ENCODE peak calls at places on chromosomes 2 and 18, in five cellular contexts. H is OCI-LY7, K is GM23248, B is MM.1S, S is GM23338. D is an unnamed sample. For H3K4me1, the result is how much of the 10 kb centered on the place peaks cover.

GRCh38 chr2:191218292-191218898 is 26.8 kb upstream of the MYO1B start:
- DNase-seq in H (peak), K (peak), B (no peak), S (peak), D (peak)

GRCh38 chr18:58044370-58045264 is 591 bp downstream of the NEDD4L start:
- DNase-seq in H (peak), K (peak), B (peak), S (peak), D (peak)

GRCh38 chr18:76458522-76459311 is 36.3 kb downstream of the ZNF516 start:
- DNase-seq in H (no peak), K (no peak), B (no peak), S (no peak), D (no peak)

GRCh38 chr2:9738718-9739496 is 104.4 kb upstream of the TAF1B start:
- DNase-seq in H (no peak), K (peak), B (peak), S (no peak), D (no peak)

GRCh38 chr2:239706407-239706806 is 305.6 kb upstream of the HDAC4 start:
- DNase-seq in H (no peak), K (no peak), B (no peak), S (no peak), D (no peak)

GRCh38 chr2:223779877-223780276 is 57.5 kb downstream of the AP1S3 start:
- DNase-seq in H (peak), K (peak), B (peak), S (peak), D (peak)

GRCh38 chr2:175679231-175679630 is 322.8 kb downstream of the LNPK start:
- DNase-seq in H (no peak), K (no peak), B (peak), S (no peak), D (no peak)

GRCh38 chr2:9206991-9207640 is 504 bp downstream of the ASAP2 start:
- DNase-seq in H (no peak), K (peak), B (peak), S (peak), D (no peak)

GRCh38 chr18:63676526-63676925 is 14.8 kb upstream of the SERPINB3 start:
- DNase-seq in H (peak), K (peak), B (peak), S (peak), D (peak)

GRCh38 chr2:103819599-103819998 is 1034.3 kb upstream of the POU3F3 start:
- DNase-seq in H (no peak), K (no peak), B (no peak), S (no peak), D (no peak)
- H3K4me1 ChIP-seq in H (under half), K (under half), B (under half), S (under half), D (under half)

GRCh38 chr2:231371430-231372054 is 24.0 kb upstream of the B3GNT7 start:
- DNase-seq in H (no peak), K (no peak), B (no peak), S (no peak), D (no peak)

GRCh38 chr2:231369580-231370428 is 25.7 kb upstream of the B3GNT7 start:
- DNase-seq in H (no peak), K (no peak), B (no peak), S (peak), D (no peak)

GRCh38 chr2:231370429-231370748 is 25.1 kb upstream of the B3GNT7 start:
- DNase-seq in H (no peak), K (no peak), B (no peak), S (no peak), D (no peak)

GRCh38 chr2:231372326-231372725 is 23.2 kb upstream of the B3GNT7 start:
- DNase-seq in H (no peak), K (no peak), B (no peak), S (no peak), D (no peak)

DNA sequence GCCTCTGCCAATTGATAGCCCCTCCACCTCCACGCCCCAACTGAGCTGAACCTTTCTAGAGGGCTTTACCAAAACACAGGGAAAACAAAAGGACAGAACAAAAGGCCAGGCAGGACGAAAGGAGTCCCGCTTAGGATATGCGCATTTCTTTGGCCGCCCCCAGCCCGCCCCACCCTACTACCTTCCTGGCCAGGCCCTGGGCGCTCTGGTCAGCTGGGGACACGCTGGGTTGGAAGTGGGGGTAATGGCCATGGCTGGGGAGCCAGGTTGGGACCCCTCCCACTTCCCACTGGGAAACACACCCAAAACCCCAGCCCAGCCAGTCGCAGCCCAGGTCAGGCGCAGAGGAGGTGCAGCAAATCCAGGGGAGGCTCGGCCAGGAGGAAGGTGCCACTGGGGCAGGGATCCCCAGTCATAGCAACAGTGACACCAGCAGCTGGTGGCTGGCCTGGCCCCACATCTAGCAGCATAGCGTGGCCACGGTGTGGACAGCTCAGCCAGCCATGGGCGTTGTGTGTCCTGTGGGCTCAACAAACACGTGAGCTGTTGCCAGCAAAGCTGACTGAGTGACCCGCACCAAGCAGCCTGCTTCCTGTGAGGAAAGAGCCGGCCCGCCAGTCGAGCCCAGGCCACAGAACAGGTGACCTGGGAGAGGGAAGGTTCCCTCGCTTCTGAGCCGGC is 24.6 kb upstream of the B3GNT7 start:
- DNase-seq in H (no peak), K (no peak), B (no peak), S (peak), D (no peak)
- H2AFZ ChIP-seq in H (no peak), K (no peak), B (no peak), S (no peak), D (no peak)

DNA sequence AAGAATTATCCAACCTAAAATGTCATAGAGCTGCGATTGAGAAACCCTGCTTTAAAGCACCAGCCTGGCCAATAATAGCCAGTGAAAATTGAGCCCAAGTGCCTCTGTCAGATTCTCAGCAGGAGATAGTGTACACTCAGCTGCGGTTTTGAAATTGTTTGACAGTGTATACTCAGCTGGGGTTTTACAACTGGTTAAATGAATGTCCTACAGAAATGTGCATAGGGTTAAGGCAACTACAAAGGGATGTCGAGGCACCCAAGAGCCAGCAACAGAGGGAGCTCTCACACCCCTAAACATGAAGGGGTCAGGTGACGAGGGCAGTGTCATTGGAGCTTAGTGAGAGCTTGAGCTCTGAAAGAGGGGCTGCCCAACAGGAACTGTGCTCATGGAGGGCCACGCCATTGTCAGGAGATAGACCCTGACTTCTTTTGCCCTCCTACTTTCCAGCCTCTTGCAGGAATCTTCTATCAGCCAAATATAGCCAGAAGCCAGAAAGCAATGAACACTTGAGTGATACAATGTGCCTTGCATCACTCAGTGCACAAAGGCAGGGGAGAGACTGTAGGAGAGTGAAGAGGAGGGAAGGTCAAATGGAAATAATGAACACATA is 15.1 kb downstream of the ACTG2 start:
- DNase-seq in H (peak), K (peak), B (peak), S (peak), D (peak)
- TF ChIP-seq EZH2phosphoT487 in H (no peak), K (no peak), B (no peak), S (no peak), D (no peak)

DNA sequence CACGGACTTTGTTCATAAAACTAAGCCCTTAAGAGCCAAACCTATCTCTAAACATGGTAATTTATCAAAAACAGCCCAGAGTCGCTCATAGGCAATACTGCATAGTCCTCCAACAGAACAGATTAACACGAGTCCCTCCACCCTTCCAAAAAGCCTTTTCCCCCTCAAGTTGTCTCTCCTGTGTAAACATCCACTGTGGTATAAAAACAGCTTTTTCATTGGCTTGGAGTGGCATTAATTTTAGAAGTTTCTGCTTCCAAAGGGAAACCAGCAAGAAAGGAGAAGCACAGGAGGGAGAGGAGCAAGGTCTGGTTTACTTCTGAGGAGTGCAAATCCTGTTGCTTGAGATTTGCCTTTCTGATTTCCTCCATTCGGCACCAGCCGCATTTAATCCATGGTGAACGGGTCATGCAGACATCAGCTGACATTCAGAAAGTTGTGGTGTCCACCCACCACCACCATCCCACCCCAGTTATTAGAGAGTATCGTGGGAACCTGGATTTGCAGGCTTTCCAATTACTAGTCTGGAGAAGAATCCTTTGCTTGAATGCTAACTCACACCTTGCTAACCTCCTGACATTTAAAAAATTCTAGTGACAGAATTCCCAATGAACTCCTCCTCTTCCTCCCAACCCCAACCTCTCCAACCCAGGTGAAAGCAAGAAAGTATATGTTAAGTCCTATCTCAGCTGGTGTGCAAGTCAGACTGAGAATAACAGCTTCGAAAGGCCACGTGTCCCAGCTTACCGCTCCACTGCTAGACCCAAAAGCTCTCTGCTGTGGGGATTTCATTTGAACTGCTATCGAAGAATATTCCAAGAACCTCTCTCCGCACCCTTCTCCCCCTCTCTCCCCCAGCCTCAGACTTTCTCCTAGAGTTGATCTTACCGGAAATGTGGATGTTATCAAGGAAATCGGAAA is 17.8 kb downstream of the BCL11A start:
- DNase-seq in H (no peak), K (no peak), B (no peak), S (no peak), D (no peak)
- H3K4me1 ChIP-seq in H (half or more), K (under half), B (under half), S (half or more), D (under half)

GRCh38 chr2:38605298-38605830 is 2.6 kb upstream of the HNRNPLL start:
- DNase-seq in H (peak), K (no peak), B (no peak), S (no peak), D (no peak)

GRCh38 chr2:38602732-38603401 is at the start of gene HNRNPLL:
- DNase-seq in H (peak), K (peak), B (peak), S (peak), D (peak)

GRCh38 chr2:38602136-38602731 is 494 bp downstream of the HNRNPLL start:
- DNase-seq in H (peak), K (peak), B (peak), S (peak), D (peak)

GRCh38 chr2:38601463-38602135 is 1.1 kb downstream of the HNRNPLL start:
- DNase-seq in H (peak), K (peak), B (peak), S (peak), D (peak)

GRCh38 chr2:38603402-38604265 is 906 bp upstream of the HNRNPLL start:
- DNase-seq in H (peak), K (peak), B (peak), S (peak), D (peak)
- H2AFZ ChIP-seq in H (peak), K (peak), B (peak), S (peak), D (peak)

GRCh38 chr18:62436636-62437519 is 85.9 kb upstream of the ZCCHC2 start:
- DNase-seq in H (no peak), K (peak), B (no peak), S (no peak), D (peak)
- TF ChIP-seq EZH2phosphoT487 in H (no peak), K (no peak), B (no peak), S (no peak), D (no peak)

DNA sequence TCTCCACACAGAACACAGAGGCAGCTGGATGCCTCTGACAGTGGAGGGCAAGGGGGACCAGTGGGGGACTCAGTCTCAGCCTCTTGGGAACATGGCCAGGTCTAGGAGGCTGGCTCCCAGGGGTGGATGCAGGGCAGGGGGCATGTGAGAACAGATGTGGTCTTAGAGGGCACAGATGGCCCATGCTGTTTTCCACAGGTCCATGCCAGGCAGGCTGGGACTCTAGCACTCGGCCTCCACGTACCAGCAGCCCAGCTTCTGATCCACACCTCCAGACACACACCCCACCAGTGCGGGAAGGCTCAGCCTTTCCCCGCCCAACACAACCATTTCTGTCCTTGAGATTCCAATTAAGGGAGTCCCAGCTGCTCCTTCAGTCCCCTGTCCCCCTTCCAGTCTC is 42.4 kb downstream of the TNS1 start:
- DNase-seq in H (no peak), K (no peak), B (no peak), S (no peak), D (no peak)
- H3K4me1 ChIP-seq in H (under half), K (under half), B (under half), S (under half), D (under half)